ENCODE peak calls at places on chromosomes 5 and 9, in four cellular contexts. G, W, J and A are unnamed samples.

GRCh38 chr9:108374606-108375005 is 481.2 kb downstream of the ACTL7B start:
- DNase-seq in G (no peak), W (no peak), J (no peak), A (no peak)

GRCh38 chr5:9654886-9655285 is 24.7 kb upstream of the TAS2R1 start:
- DNase-seq in G (no peak), W (no peak), J (no peak), A (no peak)

GRCh38 chr9:129394920-129395279 is 216.8 kb upstream of the IER5L start:
- DNase-seq in G (no peak), W (no peak), J (no peak), A (no peak)

GRCh38 chr5:177478711-177479646 is 5.5 kb upstream of the DBN1 start:
- DNase-seq in G (no peak), W (no peak), J (no peak), A (no peak)

GRCh38 chr5:174724484-174725260 is at the start of gene MSX2:
- DNase-seq in G (no peak), W (no peak), J (no peak), A (peak)

GRCh38 chr9:111900934-111901612 is 4.5 kb downstream of the UGCG start:
- DNase-seq in G (peak), W (no peak), J (no peak), A (no peak)

GRCh38 chr9:100437860-100438805 is 11.2 kb downstream of the MSANTD3 start:
- DNase-seq in G (peak), W (peak), J (no peak), A (peak)

GRCh38 chr5:56170557-56170956 is 62.6 kb downstream of the ANKRD55 start:
- DNase-seq in G (no peak), W (no peak), J (no peak), A (no peak)

GRCh38 chr9:118336167-118336951 is 632.2 kb downstream of the TLR4 start:
- DNase-seq in G (no peak), W (no peak), J (no peak), A (no peak)

GRCh38 chr5:89187883-89188465 is 305.0 kb upstream of the MEF2C start:
- DNase-seq in G (no peak), W (no peak), J (no peak), A (no peak)

GRCh38 chr5:11390369-11390768 is 513.9 kb downstream of the CTNND2 start:
- DNase-seq in G (no peak), W (no peak), J (no peak), A (no peak)

GRCh38 chr5:97090944-97091343 is 51.5 kb downstream of the LIX1 start:
- DNase-seq in G (peak), W (no peak), J (no peak), A (no peak)

GRCh38 chr5:115545065-115545882 is 699 bp upstream of the FEM1C start:
- DNase-seq in G (no peak), W (no peak), J (no peak), A (no peak)

GRCh38 chr9:128685636-128686489 is 3.2 kb upstream of the SET start:
- DNase-seq in G (no peak), W (no peak), J (no peak), A (no peak)

GRCh38 chr9:6910497-6910896 is 152.7 kb downstream of the KDM4C start:
- DNase-seq in G (no peak), W (no peak), J (no peak), A (no peak)

GRCh38 chr9:136111190-136111589 is 7.5 kb downstream of the TMEM250 start:
- DNase-seq in G (no peak), W (no peak), J (no peak), A (no peak)

GRCh38 chr5:132674671-132675506 is 1.1 kb downstream of the IL4 start:
- DNase-seq in G (no peak), W (peak), J (peak), A (no peak)

GRCh38 chr5:172697123-172698121 is 56.4 kb downstream of the NEURL1B start:
- DNase-seq in G (peak), W (peak), J (peak), A (peak)

GRCh38 chr9:108727580-108728056 is 128.2 kb downstream of the ACTL7B start:
- DNase-seq in G (no peak), W (peak), J (no peak), A (no peak)

GRCh38 chr5:119327018-119327417 is 28.8 kb upstream of the TNFAIP8 start:
- DNase-seq in G (peak), W (no peak), J (no peak), A (no peak)

GRCh38 chr9:29118555-29118954 is 1545.3 kb upstream of the C9orf72 start:
- DNase-seq in G (no peak), W (no peak), J (no peak), A (no peak)

GRCh38 chr5:609506-609905 is 2.6 kb upstream of the CEP72 start:
- DNase-seq in G (no peak), W (no peak), J (no peak), A (no peak)

GRCh38 chr5:65263291-65263690 is 218.4 kb downstream of the ADAMTS6 start:
- DNase-seq in G (no peak), W (no peak), J (no peak), A (no peak)

GRCh38 chr5:103424008-103424407 is 138.6 kb downstream of the NUDT12 start:
- DNase-seq in G (no peak), W (no peak), J (no peak), A (no peak)

GRCh38 chr5:1877434-1878049 is 5.2 kb downstream of the IRX4 start:
- DNase-seq in G (no peak), W (no peak), J (no peak), A (peak)

GRCh38 chr5:1878050-1878849 is 4.5 kb downstream of the IRX4 start:
- DNase-seq in G (no peak), W (no peak), J (no peak), A (peak)

GRCh38 chr5:1875843-1876671 is 6.7 kb downstream of the IRX4 start:
- DNase-seq in G (no peak), W (no peak), J (no peak), A (peak)

GRCh38 chr5:1875481-1875842 is 7.3 kb downstream of the IRX4 start:
- DNase-seq in G (no peak), W (no peak), J (no peak), A (peak)

GRCh38 chr5:1876708-1877433 is 5.9 kb downstream of the IRX4 start:
- DNase-seq in G (no peak), W (no peak), J (no peak), A (peak)
- TF ChIP-seq EZH2 in G (no peak), W (no peak), J (no peak), A (peak)

GRCh38 chr5:111386832-111387162 is 125.5 kb downstream of the STARD4 start:
- DNase-seq in G (no peak), W (no peak), J (no peak), A (no peak)

GRCh38 chr5:111385970-111386831 is 126.1 kb downstream of the STARD4 start:
- DNase-seq in G (no peak), W (no peak), J (no peak), A (no peak)

GRCh38 chr5:111383288-111383970 is 128.9 kb downstream of the STARD4 start:
- DNase-seq in G (no peak), W (no peak), J (no peak), A (no peak)

GRCh38 chr5:111379391-111379816 is 132.9 kb downstream of the STARD4 start:
- DNase-seq in G (no peak), W (no peak), J (no peak), A (no peak)

GRCh38 chr5:111384220-111384619 is 128.1 kb downstream of the STARD4 start:
- DNase-seq in G (no peak), W (no peak), J (no peak), A (no peak)
- TF ChIP-seq JUNB in G (no peak), W (no peak), J (no peak), A (no peak)

DNA sequence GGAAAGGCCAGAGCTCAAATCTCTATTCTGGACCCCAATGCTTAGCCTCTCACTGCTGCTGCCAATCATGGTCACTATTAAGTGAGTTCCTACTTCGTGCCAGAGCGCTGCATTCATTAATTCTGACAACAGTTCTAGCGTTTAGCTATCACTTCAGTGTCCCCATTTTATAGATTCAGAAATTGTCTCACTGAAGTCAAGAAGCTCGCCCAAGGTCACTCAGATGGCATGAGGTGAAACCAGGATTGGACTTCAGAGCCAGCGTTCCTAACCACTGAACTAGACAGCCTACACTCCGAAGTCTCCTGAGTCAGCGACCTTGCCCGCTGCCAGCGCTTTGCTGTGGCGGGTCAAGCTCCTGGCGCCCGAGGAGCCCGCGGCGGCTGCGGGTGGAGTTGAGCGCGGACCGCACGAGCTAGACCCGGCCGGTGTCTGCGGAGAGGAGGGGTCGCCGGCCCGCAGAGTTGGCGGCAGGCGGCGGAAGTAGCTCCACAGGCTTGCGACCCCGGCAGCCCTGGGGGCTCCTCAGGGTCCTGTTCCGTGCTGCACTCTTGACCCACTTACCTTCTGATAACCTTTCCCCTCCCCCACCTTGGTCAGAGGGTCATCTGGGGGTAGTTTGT is 2.1 kb upstream of the GABRB2 start:
- DNase-seq in G (no peak), W (no peak), J (no peak), A (peak)
- TF ChIP-seq EZH2 in G (no peak), W (no peak), J (no peak), A (peak)

DNA sequence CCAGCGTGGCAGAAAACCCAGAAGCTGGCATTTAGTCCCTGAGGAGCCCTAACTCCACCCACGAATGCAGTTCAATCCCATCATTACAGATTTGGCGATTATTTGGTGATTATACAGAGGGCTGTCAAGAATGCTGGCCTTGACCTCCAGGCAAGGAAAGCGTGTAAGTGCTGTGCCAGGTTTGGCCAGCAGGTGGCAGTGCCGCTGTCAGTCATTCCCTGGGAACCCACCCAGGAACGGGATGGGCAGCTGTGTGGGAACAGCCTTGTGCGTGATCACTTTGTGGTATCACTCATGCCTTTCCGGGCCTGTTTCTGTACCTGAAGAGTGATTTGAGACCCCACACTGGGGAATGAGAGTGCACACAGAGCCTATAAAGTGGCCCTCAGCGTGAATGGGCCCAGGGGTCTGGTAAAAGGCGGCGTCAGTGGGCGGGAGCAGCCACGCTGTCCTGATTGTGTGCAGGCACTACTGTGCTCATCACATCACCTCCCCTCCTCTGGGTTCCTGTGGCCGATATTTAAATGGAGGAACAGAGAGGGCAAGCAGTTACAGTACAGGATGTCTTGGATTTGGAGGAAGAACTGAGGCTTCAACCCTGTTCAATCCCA is 215.6 kb downstream of the ROR2 start:
- DNase-seq in G (peak), W (peak), J (no peak), A (peak)
- TF ChIP-seq JUNB in G (no peak), W (no peak), J (no peak), A (no peak)

DNA sequence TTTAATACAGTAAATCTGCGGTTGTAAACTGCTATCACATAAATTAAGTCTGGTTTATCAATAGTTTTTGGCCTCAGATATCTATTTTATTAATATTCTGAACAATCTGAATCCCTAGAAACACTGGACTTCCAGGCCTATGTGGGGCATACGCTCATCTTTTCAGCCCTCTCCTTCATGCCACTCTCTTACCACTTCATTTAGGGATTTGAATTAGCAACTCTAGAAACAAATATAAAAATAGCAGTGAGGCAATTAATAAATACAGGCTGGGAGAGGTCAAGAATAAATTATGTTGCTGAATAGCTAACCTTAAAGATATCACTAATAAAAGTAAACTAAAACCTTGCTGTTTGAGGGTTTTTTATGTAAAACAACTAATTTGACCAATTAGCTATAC is 480.3 kb upstream of the CD180 start:
- DNase-seq in G (no peak), W (no peak), J (no peak), A (no peak)
- TF ChIP-seq EZH2 in G (no peak), W (no peak), J (no peak), A (no peak)

GRCh38 chr5:100188339-100188738 is 346.8 kb upstream of the FAM174A start:
- DNase-seq in G (no peak), W (no peak), J (no peak), A (no peak)
- TF ChIP-seq JUNB in G (no peak), W (no peak), J (no peak), A (no peak)

GRCh38 chr9:27468450-27469110 is 55.5 kb upstream of the IFNK start:
- DNase-seq in G (no peak), W (no peak), J (no peak), A (no peak)

GRCh38 chr9:27471789-27472585 is 52.1 kb upstream of the IFNK start:
- DNase-seq in G (no peak), W (no peak), J (no peak), A (no peak)

GRCh38 chr9:27468000-27468399 is 56.1 kb upstream of the IFNK start:
- DNase-seq in G (no peak), W (no peak), J (no peak), A (no peak)

GRCh38 chr9:27469583-27469982 is 54.5 kb upstream of the IFNK start:
- DNase-seq in G (no peak), W (no peak), J (no peak), A (no peak)

GRCh38 chr9:27470291-27470805 is 53.7 kb upstream of the IFNK start:
- DNase-seq in G (no peak), W (no peak), J (no peak), A (no peak)
- TF ChIP-seq EZH2 in G (no peak), W (no peak), J (no peak), A (no peak)

GRCh38 chr5:109121225-109121624 is 288.5 kb downstream of the PJA2 start:
- DNase-seq in G (no peak), W (no peak), J (no peak), A (no peak)

GRCh38 chr5:109126481-109126880 is 283.3 kb downstream of the PJA2 start:
- DNase-seq in G (no peak), W (no peak), J (no peak), A (no peak)

GRCh38 chr5:109125755-109126429 is 283.9 kb downstream of the PJA2 start:
- DNase-seq in G (peak), W (no peak), J (no peak), A (peak)
- TF ChIP-seq JUNB in G (no peak), W (no peak), J (no peak), A (no peak)